ENCODE peak calls at places on chromosomes 16 and 17, in six cellular contexts. G is A549, B is HEK293T, S is K562, H is GM12878, A is HepG2. P is an unnamed sample.

GRCh38 chr16:12153662-12154061 is 177.1 kb downstream of the SNX29 start:
- DNase-seq in B (no peak), G (no peak), S (no peak), H (no peak), A (no peak), P (no peak)

GRCh38 chr17:68296217-68297140 is 5.2 kb downstream of the ARSG start:
- DNase-seq in A (no peak), H (no peak), G (no peak), B (no peak), S (no peak), P (no peak)

GRCh38 chr16:80981103-80981502 is 25.6 kb downstream of the CMC2 start:
- DNase-seq in G (no peak), S (no peak), A (no peak), B (no peak), H (no peak), P (no peak)

GRCh38 chr16:88382491-88383400 is at the start of gene ZNF469:
- DNase-seq in H (no peak), G (peak; percentile 58), B (peak; percentile 62), A (no peak), S (no peak), P (peak; percentile 57)

GRCh38 chr17:77391668-77392375 is 251.1 kb downstream of the SEC14L1 start:
- DNase-seq in G (peak; percentile 54), B (no peak), S (peak; percentile 15), H (no peak), A (no peak), P (peak; percentile 99)

GRCh38 chr17:82020874-82021727 is 1.6 kb downstream of the CENPX start:
- DNase-seq in H (no peak), B (no peak), S (no peak), G (peak; percentile 89), A (peak; percentile 86), P (peak; percentile 75)

GRCh38 chr17:4474093-4474492 is 24.6 kb upstream of the SPNS2 start:
- DNase-seq in H (no peak), A (no peak), S (no peak), G (no peak), B (no peak), P (no peak)

GRCh38 chr16:27972500-27972899 is 91.0 kb downstream of the GSG1L start:
- DNase-seq in B (peak; percentile 46), G (peak; percentile 72), H (peak; percentile 17), A (peak; percentile 51), S (peak; percentile 44), P (peak; percentile 30)

GRCh38 chr16:83806036-83806435 is 1.7 kb upstream of the HSBP1 start:
- DNase-seq in S (no peak), G (no peak), H (no peak), A (no peak), B (no peak), P (no peak)

GRCh38 chr17:75088902-75089417 is 1.2 kb downstream of the SLC16A5 start:
- DNase-seq in B (no peak), G (peak; percentile 77), H (no peak), S (peak; percentile 49), A (peak; percentile 57), P (no peak)

GRCh38 chr16:27827765-27828164 is 235.7 kb downstream of the GSG1L start:
- DNase-seq in B (no peak), G (no peak), A (no peak), H (no peak), S (no peak), P (no peak)

DNA sequence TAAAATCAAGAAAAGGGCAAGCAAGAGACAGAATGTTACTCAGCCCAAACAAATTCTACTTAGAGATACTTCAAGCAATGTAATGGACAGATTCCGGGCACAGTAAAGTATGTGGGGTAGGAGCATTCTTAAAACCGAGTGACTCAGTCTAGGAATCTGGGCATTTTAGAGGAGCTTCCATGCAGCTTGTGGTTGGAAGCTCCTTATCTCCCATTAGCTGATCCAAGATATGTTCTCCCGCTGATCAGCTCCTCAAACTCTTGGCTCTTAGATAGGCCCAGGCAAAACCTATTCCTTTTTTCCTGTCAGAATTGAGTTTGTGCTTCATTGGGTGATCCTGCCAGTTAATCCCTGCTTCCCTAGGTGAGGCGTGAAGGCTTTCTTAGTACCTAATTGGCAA is 303.3 kb downstream of the CEP112 start:
- DNase-seq in S (no peak), B (no peak), G (no peak), H (no peak), A (no peak), P (peak; percentile 66)
- TF ChIP-seq BHLHE40 in S (no peak), B (no peak), G (no peak), H (no peak), A (no peak), P (no peak)

GRCh38 chr16:86018487-86018886 is 119.5 kb downstream of the IRF8 start:
- DNase-seq in G (no peak), B (no peak), S (no peak), H (no peak), A (no peak), P (peak; percentile 45)

GRCh38 chr16:86013867-86014266 is 114.9 kb downstream of the IRF8 start:
- DNase-seq in G (no peak), H (no peak), A (no peak), S (no peak), B (no peak), P (no peak)

GRCh38 chr16:86016201-86016965 is 117.4 kb downstream of the IRF8 start:
- DNase-seq in G (peak; percentile 79), A (peak; percentile 47), H (peak; percentile 59), B (peak; percentile 73), S (peak; percentile 54), P (peak; percentile 70)

GRCh38 chr16:86012221-86012620 is 113.3 kb downstream of the IRF8 start:
- DNase-seq in H (no peak), A (no peak), B (no peak), S (no peak), G (no peak), P (no peak)

DNA sequence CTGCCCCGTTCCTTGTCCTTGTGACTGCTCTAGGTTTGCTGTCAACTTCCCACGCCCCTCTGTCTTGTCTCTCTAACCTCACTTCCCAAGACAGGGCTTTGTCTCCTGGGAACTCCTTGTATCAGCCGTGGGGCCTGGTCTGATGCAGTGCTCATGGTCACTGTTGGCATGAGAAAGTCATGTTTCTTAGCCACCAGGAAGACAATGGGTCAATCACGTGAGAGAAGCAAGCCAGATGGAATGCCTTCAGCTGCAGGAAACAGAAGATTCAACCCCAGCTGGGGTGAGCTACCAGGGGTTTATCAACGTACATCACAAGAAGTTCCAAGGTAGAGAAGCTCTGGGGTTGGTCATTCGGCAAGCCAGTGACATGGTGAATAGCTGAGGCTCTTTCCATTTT is 116.6 kb downstream of the IRF8 start:
- DNase-seq in S (no peak), H (no peak), B (no peak), A (no peak), G (no peak), P (no peak)
- TF ChIP-seq BHLHE40 in S (no peak), H (no peak), B (no peak), A (no peak), G (no peak), P (no peak)

GRCh38 chr17:27438631-27439030 is 17.6 kb upstream of the KSR1 start:
- DNase-seq in B (no peak), S (no peak), H (no peak), A (no peak), G (no peak), P (no peak)
- TF ChIP-seq BHLHE40 in B (no peak), S (no peak), H (no peak), A (no peak), G (no peak), P (no peak)

DNA sequence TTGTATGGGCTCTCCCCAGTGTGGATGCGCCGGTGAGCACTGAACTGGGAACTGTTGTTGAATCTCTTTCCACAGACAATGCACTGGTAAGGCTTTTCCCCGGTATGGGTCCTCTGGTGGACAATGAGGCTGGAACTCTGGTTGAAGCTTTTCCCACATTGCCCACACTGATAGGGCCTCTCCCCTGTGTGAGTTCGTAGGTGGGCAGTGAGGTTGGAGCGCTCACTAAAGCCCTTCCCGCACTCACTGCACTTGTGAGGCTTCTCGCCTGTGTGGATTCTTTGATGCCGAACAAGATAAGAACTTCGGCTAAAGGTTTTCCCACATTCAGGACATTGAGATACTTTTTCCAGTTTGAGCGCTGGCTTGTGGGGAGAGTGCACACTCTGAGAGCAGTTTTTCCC is 17.8 kb downstream of the ZSCAN32 start:
- DNase-seq in S (no peak), B (no peak), G (no peak), H (no peak), A (no peak), P (no peak)
- TF ChIP-seq BHLHE40 in S (no peak), B (no peak), G (no peak), H (no peak), A (no peak), P (no peak)

DNA sequence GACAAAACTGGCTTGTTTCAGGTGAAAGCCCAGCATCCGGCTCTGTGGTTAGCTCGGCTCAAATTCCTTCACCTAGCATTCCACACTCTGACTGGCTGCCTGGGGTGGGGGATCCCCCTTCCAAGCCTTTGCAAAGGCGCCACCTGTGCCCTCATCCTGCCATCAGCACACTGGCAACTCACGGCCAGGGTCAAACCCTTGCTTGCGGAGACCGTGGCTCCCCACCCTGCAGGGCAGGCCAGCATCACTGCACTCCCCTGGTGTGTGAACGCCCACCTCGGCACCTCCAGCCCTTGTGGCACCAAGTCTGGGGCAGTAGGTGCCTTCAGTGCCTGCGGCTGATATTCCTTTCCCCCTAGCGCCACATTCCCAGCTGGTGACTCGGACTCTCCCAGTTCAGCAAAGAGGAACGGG is 1.3 kb downstream of the FLII start:
- DNase-seq in G (no peak), H (no peak), S (no peak), A (peak; percentile 26), B (no peak), P (no peak)
- TF ChIP-seq BHLHE40 in G (no peak), H (no peak), S (no peak), A (no peak), B (no peak), P (no peak)

P was measured in IMR-90.